ENCODE peak calls at places on chromosomes 16 and 17, in seven cellular contexts. W is ELR, M is SK-MEL-5, A is H9, R is putamen, H is prostate gland, Z is kidney. J is an unnamed sample.

GRCh38 chr16:68361485-68361884 is 50.7 kb downstream of the PRMT7 start:
- DNase-seq in W (no peak), M (no peak), A (no peak), R (no peak), H (no peak), Z (peak; percentile 76), J (peak; percentile 11)

GRCh38 chr16:88784074-88784855 is 755 bp downstream of the PIEZO1 start:
- DNase-seq in W (peak; percentile 88), M (peak; percentile 25), A (peak; percentile 64), R (no peak), H (peak; percentile 71), Z (peak; percentile 93), J (peak; percentile 39)

GRCh38 chr16:55655381-55655708 is 443 bp upstream of the SLC6A2 start:
- DNase-seq in W (no peak), M (no peak), A (no peak), R (no peak), H (no peak), Z (no peak), J (no peak)

GRCh38 chr16:79171504-79172240 is 428.9 kb downstream of the MAF start:
- DNase-seq in W (no peak), M (no peak), A (no peak), R (no peak), H (no peak), Z (no peak), J (peak; percentile 10)

GRCh38 chr17:7721612-7722011 is 4.1 kb downstream of the DNAH2 start:
- DNase-seq in W (no peak), M (peak; percentile 16), A (no peak), R (no peak), H (no peak), Z (no peak), J (no peak)

GRCh38 chr17:33667671-33668070 is 374.6 kb upstream of the ASIC2 start:
- DNase-seq in W (no peak), M (no peak), A (no peak), R (no peak), H (no peak), Z (no peak), J (no peak)

GRCh38 chr16:28822520-28823290 is at the start of gene ATXN2L:
- DNase-seq in W (peak; percentile 97), M (peak; percentile 92), A (peak; percentile 86), R (peak; percentile 95), H (peak; percentile 89), Z (peak; percentile 99), J (peak; percentile 79)

GRCh38 chr16:11658896-11659708 is 9.2 kb upstream of the SNN start:
- DNase-seq in W (no peak), M (no peak), A (peak; percentile 51), R (no peak), H (no peak), Z (no peak), J (peak; percentile 87)

GRCh38 chr17:16255481-16255901 is 38.5 kb downstream of the PIGL start:
- DNase-seq in W (no peak), M (no peak), A (peak; percentile 47), R (peak; percentile 71), H (peak; percentile 23), Z (peak; percentile 78), J (no peak)

GRCh38 chr16:22317001-22317530 is 19.9 kb downstream of the POLR3E start:
- DNase-seq in W (no peak), M (no peak), A (no peak), R (no peak), H (no peak), Z (no peak), J (no peak)

GRCh38 chr16:625402-626173 is 5.2 kb upstream of the WFIKKN1 start:
- DNase-seq in W (no peak), M (no peak), A (no peak), R (no peak), H (no peak), Z (no peak), J (no peak)

J was measured in bronchial epithelial cell.